ENCODE peak calls at places on chromosomes 13 and 19, in ten cellular contexts. H is HT-29; C is breast epithelium; G is activated naive CD8-positive, alpha-beta T cell treated with anti-CD3 and anti-CD28 coated beads for 36 hours; M is SW 1271; I is activated CD4-positive, alpha-beta T cell treated with anti-CD3 and anti-CD28 coated beads, Interleukin-2, amount 50 U/mL, for 1 hour; U is ecto neural progenitor cell; Q is HS-5; V is T-helper 9 cell; B is ovary. O is an unnamed sample.
A peak's percentile ranks its signal among the peaks of the same experiment; 100 is the strongest.

GRCh38 chr13:80030491-80030890 is 310.4 kb downstream of the SPRY2 start:
- DNase-seq in H (peak; percentile 86), C (no peak), G (no peak), M (peak; percentile 18), I (no peak), U (no peak), Q (no peak), V (no peak), B (no peak), O (no peak)

GRCh38 chr19:24099829-24100228 is 12.8 kb downstream of the ZNF254 start:
- DNase-seq in H (no peak), C (no peak), G (no peak), M (no peak), I (no peak), U (no peak), Q (no peak), V (no peak), B (no peak), O (no peak)

GRCh38 chr13:20995245-20995829 is 66.0 kb downstream of the LATS2 start:
- DNase-seq in H (no peak), C (no peak), G (no peak), M (no peak), I (no peak), U (no peak), Q (no peak), V (no peak), B (no peak), O (no peak)

GRCh38 chr13:45149964-45150363 is 29.7 kb downstream of the GTF2F2 start:
- DNase-seq in H (no peak), C (no peak), G (no peak), M (no peak), I (no peak), U (no peak), Q (no peak), V (no peak), B (no peak), O (no peak)

GRCh38 chr19:36377541-36378178 is 1.3 kb downstream of the ZFP14 start:
- DNase-seq in H (no peak), C (no peak), G (no peak), M (no peak), I (no peak), U (no peak), Q (no peak), V (no peak), B (no peak), O (no peak)

GRCh38 chr13:96982672-96983071 is 11.6 kb downstream of the OXGR1 start:
- DNase-seq in H (no peak), C (no peak), G (no peak), M (no peak), I (no peak), U (no peak), Q (no peak), V (no peak), B (no peak), O (no peak)

GRCh38 chr19:41994994-41995958 is 1.2 kb upstream of the ATP1A3 start:
- DNase-seq in H (no peak), C (no peak), G (no peak), M (no peak), I (no peak), U (no peak), Q (no peak), V (no peak), B (no peak), O (no peak)

GRCh38 chr19:4172861-4173473 is 9.4 kb downstream of the SIRT6 start:
- DNase-seq in H (peak; percentile 48), C (peak; percentile 68), G (peak; percentile 76), M (no peak), I (peak; percentile 70), U (peak; percentile 90), Q (no peak), V (peak; percentile 79), B (peak; percentile 55), O (peak; percentile 74)

GRCh38 chr13:63010072-63010658 is 1594.5 kb upstream of the PCDH20 start:
- DNase-seq in H (no peak), C (no peak), G (no peak), M (no peak), I (no peak), U (no peak), Q (no peak), V (no peak), B (no peak), O (no peak)

GRCh38 chr13:44013666-44014291 is 134.1 kb downstream of the LACC1 start:
- DNase-seq in H (no peak), C (no peak), G (no peak), M (no peak), I (no peak), U (no peak), Q (no peak), V (no peak), B (no peak), O (no peak)

GRCh38 chr13:48515732-48516131 is 17.1 kb downstream of the RCBTB2 start:
- DNase-seq in H (no peak), C (no peak), G (no peak), M (no peak), I (no peak), U (no peak), Q (no peak), V (no peak), B (no peak), O (no peak)

GRCh38 chr13:50677687-50678463 is 165.6 kb downstream of the DLEU7 start:
- DNase-seq in H (no peak), C (no peak), G (no peak), M (no peak), I (no peak), U (no peak), Q (no peak), V (no peak), B (no peak), O (no peak)

GRCh38 chr13:24107955-24108614 is 52.4 kb upstream of the SPATA13 start:
- DNase-seq in H (peak; percentile 67), C (no peak), G (no peak), M (no peak), I (no peak), U (no peak), Q (no peak), V (no peak), B (no peak), O (no peak)

GRCh38 chr13:72458701-72459100 is 268.7 kb downstream of the MZT1 start:
- DNase-seq in H (no peak), C (no peak), G (no peak), M (no peak), I (no peak), U (no peak), Q (no peak), V (no peak), B (no peak), O (no peak)

GRCh38 chr19:1863638-1864479 is 480 bp upstream of the KLF16 start:
- DNase-seq in H (peak; percentile 85), C (peak; percentile 91), G (peak; percentile 97), M (peak; percentile 78), I (peak; percentile 88), U (peak; percentile 97), Q (peak; percentile 53), V (peak; percentile 89), B (peak; percentile 89), O (peak; percentile 96)

GRCh38 chr19:18939163-18939562 is 1.9 kb downstream of the HOMER3 start:
- DNase-seq in H (no peak), C (no peak), G (no peak), M (no peak), I (no peak), U (no peak), Q (no peak), V (no peak), B (no peak), O (no peak)

O was measured in naive thymus-derived CD4-positive, alpha-beta T cell.